ENCODE peak calls at places on chromosome 1, in eight cellular contexts. One of them, this sample, is unnamed.

GRCh38 chr1:201628490-201628889 is 89.6 kb downstream of the NAV1 start:
- DNase-seq in endodermal cell: no peak
- DNase-seq in left lung: no peak
- DNase-seq in K562: no peak
- DNase-seq in GM20000: no peak
- DNase-seq in H9: no peak
- DNase-seq in cardiac muscle cell: no peak
- DNase-seq in activated CD8-positive, alpha-beta T cell treated with anti-CD3 and anti-CD28 coated beads for 36 hours: no peak
- DNase-seq in this sample: no peak

GRCh38 chr1:151547119-151547899 is 7.2 kb downstream of the TUFT1 start:
- DNase-seq in endodermal cell: peak; percentile 93
- DNase-seq in GM20000: no peak
- DNase-seq in H9: peak; percentile 85
- DNase-seq in activated CD8-positive, alpha-beta T cell treated with anti-CD3 and anti-CD28 coated beads for 36 hours: no peak
- DNase-seq in left lung: no peak
- DNase-seq in K562: no peak
- DNase-seq in cardiac muscle cell: peak; percentile 95
- DNase-seq in this sample: no peak

GRCh38 chr1:187568067-187568466 is 739.3 kb downstream of the PLA2G4A start:
- DNase-seq in activated CD8-positive, alpha-beta T cell treated with anti-CD3 and anti-CD28 coated beads for 36 hours: no peak
- DNase-seq in H9: no peak
- DNase-seq in left lung: no peak
- DNase-seq in endodermal cell: no peak
- DNase-seq in K562: no peak
- DNase-seq in GM20000: no peak
- DNase-seq in cardiac muscle cell: no peak
- DNase-seq in this sample: no peak

GRCh38 chr1:61149010-61149860 is 66.9 kb downstream of the NFIA start:
- DNase-seq in endodermal cell: no peak
- DNase-seq in cardiac muscle cell: no peak
- DNase-seq in left lung: no peak
- DNase-seq in activated CD8-positive, alpha-beta T cell treated with anti-CD3 and anti-CD28 coated beads for 36 hours: no peak
- DNase-seq in GM20000: no peak
- DNase-seq in H9: no peak
- DNase-seq in K562: no peak
- DNase-seq in this sample: no peak

GRCh38 chr1:74504125-74505065 is 8.0 kb downstream of the LRRC53 start:
- DNase-seq in endodermal cell: peak; percentile 92
- DNase-seq in activated CD8-positive, alpha-beta T cell treated with anti-CD3 and anti-CD28 coated beads for 36 hours: peak; percentile 58
- DNase-seq in cardiac muscle cell: peak; percentile 57
- DNase-seq in left lung: no peak
- DNase-seq in GM20000: peak; percentile 37
- DNase-seq in H9: peak; percentile 74
- DNase-seq in K562: peak; percentile 52
- DNase-seq in this sample: peak; percentile 49

GRCh38 chr1:207007352-207008033 is 25.1 kb downstream of the C1orf116 start:
- DNase-seq in endodermal cell: no peak
- DNase-seq in activated CD8-positive, alpha-beta T cell treated with anti-CD3 and anti-CD28 coated beads for 36 hours: no peak
- DNase-seq in H9: no peak
- DNase-seq in GM20000: no peak
- DNase-seq in left lung: no peak
- DNase-seq in K562: no peak
- DNase-seq in cardiac muscle cell: peak; percentile 98
- DNase-seq in this sample: no peak

GRCh38 chr1:182917386-182917785 is 35.6 kb downstream of the SHCBP1L start:
- DNase-seq in K562: no peak
- DNase-seq in GM20000: no peak
- DNase-seq in endodermal cell: no peak
- DNase-seq in activated CD8-positive, alpha-beta T cell treated with anti-CD3 and anti-CD28 coated beads for 36 hours: no peak
- DNase-seq in left lung: no peak
- DNase-seq in cardiac muscle cell: no peak
- DNase-seq in H9: no peak
- DNase-seq in this sample: no peak

GRCh38 chr1:230458509-230458908 is 32.4 kb upstream of the PGBD5 start:
- DNase-seq in endodermal cell: no peak
- DNase-seq in K562: no peak
- DNase-seq in H9: no peak
- DNase-seq in left lung: no peak
- DNase-seq in cardiac muscle cell: peak; percentile 60
- DNase-seq in GM20000: no peak
- DNase-seq in activated CD8-positive, alpha-beta T cell treated with anti-CD3 and anti-CD28 coated beads for 36 hours: no peak
- DNase-seq in this sample: no peak

GRCh38 chr1:30879940-30880339 is 28.6 kb downstream of the SDC3 start:
- DNase-seq in activated CD8-positive, alpha-beta T cell treated with anti-CD3 and anti-CD28 coated beads for 36 hours: no peak
- DNase-seq in endodermal cell: peak; percentile 78
- DNase-seq in GM20000: no peak
- DNase-seq in left lung: peak; percentile 16
- DNase-seq in K562: no peak
- DNase-seq in H9: peak; percentile 59
- DNase-seq in cardiac muscle cell: no peak
- DNase-seq in this sample: no peak

GRCh38 chr1:4778056-4778455 is 123.6 kb downstream of the AJAP1 start:
- DNase-seq in endodermal cell: peak; percentile 74
- DNase-seq in left lung: no peak
- DNase-seq in activated CD8-positive, alpha-beta T cell treated with anti-CD3 and anti-CD28 coated beads for 36 hours: no peak
- DNase-seq in cardiac muscle cell: peak; percentile 8
- DNase-seq in GM20000: no peak
- DNase-seq in H9: no peak
- DNase-seq in K562: peak; percentile 64
- DNase-seq in this sample: no peak
- TF ChIP-seq CTCF in endodermal cell: peak; percentile 75
- TF ChIP-seq CTCF in left lung: no peak
- TF ChIP-seq CTCF in activated CD8-positive, alpha-beta T cell treated with anti-CD3 and anti-CD28 coated beads for 36 hours: no peak
- TF ChIP-seq CTCF in cardiac muscle cell: peak; percentile 3
- TF ChIP-seq CTCF in GM20000: no peak
- TF ChIP-seq CTCF in H9: peak; percentile 65
- TF ChIP-seq CTCF in K562: peak; percentile 51
- TF ChIP-seq CTCF in this sample: peak; percentile 16

DNA sequence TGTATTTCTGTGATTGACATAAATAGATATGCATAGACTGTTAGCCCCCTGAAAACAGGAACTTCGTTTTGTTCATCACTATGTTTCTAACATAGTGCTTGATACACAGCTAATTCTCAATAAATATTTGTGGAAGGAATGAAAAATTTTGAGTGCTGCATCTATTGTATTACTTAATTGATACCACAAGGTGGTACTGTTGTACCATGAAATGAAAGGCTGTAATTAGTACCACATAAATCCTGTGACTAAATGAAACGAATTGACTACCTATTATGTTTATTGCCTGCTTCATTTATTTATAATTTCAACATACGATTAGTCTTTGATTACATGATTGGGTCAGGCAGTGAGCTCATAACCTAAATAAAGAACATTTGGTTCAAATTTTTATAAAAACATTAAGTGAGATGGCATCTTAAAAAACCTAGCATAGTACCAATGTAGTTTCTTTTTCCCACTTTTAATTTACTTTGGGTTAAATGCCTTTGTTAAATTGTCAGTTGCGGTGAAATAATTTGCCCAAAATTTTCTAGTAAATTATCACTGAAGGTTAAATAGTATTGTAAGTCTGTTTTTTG is 15.0 kb upstream of the TGFB2 start:
- DNase-seq in H9: no peak
- DNase-seq in endodermal cell: no peak
- DNase-seq in activated CD8-positive, alpha-beta T cell treated with anti-CD3 and anti-CD28 coated beads for 36 hours: no peak
- DNase-seq in K562: peak; percentile 40
- DNase-seq in GM20000: peak; percentile 54
- DNase-seq in left lung: no peak
- DNase-seq in cardiac muscle cell: peak; percentile 67
- DNase-seq in this sample: peak; percentile 48
- TF ChIP-seq CTCF in H9: peak; percentile 76
- TF ChIP-seq CTCF in endodermal cell: peak; percentile 89
- TF ChIP-seq CTCF in activated CD8-positive, alpha-beta T cell treated with anti-CD3 and anti-CD28 coated beads for 36 hours: peak; percentile 73
- TF ChIP-seq CTCF in K562: peak; percentile 46
- TF ChIP-seq CTCF in GM20000: peak; percentile 23
- TF ChIP-seq CTCF in left lung: peak; percentile 62
- TF ChIP-seq CTCF in cardiac muscle cell: peak; percentile 51
- TF ChIP-seq CTCF in this sample: peak; percentile 55

GRCh38 chr1:1510912-1511532 is 940 bp upstream of the ATAD3A start:
- DNase-seq in endodermal cell: peak; percentile 80
- DNase-seq in left lung: no peak
- DNase-seq in H9: peak; percentile 77
- DNase-seq in cardiac muscle cell: peak; percentile 5
- DNase-seq in K562: peak; percentile 63
- DNase-seq in activated CD8-positive, alpha-beta T cell treated with anti-CD3 and anti-CD28 coated beads for 36 hours: peak; percentile 42
- DNase-seq in GM20000: peak; percentile 21
- DNase-seq in this sample: no peak
- TF ChIP-seq CTCF in endodermal cell: peak; percentile 29
- TF ChIP-seq CTCF in left lung: no peak
- TF ChIP-seq CTCF in H9: no peak
- TF ChIP-seq CTCF in cardiac muscle cell: no peak
- TF ChIP-seq CTCF in K562: no peak
- TF ChIP-seq CTCF in activated CD8-positive, alpha-beta T cell treated with anti-CD3 and anti-CD28 coated beads for 36 hours: no peak
- TF ChIP-seq CTCF in GM20000: no peak
- TF ChIP-seq CTCF in this sample: no peak

DNA sequence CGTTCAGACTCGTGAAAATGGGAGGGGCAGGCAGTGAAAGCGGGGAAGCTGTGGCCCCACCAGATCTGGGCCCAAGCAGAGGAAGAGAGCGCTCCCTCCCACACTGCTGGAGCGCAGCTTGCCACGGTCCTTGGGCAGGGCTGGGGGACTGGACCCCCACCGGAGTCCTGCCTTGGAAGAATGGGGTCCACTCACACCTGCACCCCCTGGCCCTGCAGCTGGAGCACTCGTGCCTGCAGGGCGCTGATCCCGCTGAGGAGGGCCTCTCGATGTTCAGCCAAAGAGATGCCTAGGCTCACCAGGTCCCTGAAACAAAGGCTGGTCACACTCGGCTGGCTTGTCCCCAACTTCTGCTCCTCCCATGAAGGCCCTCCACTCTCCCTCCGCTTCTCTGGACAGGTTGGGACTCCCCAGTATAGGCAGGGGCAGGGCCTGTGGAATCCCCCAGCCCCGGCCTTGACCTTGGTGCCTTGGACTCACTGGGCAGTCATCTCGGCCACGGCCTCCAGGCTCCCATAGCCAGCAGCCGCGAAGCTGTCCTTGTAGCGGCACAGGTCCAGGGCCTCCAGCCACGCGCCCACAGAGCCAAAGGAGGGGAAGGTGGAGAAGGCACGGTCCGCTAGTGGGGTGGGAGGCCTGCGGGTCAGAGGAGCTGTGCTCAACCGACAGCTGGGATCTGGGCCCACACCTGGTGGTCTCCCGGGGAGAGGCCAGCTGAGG is 26.0 kb downstream of the CDCA8 start:
- DNase-seq in K562: no peak
- DNase-seq in cardiac muscle cell: no peak
- DNase-seq in GM20000: no peak
- DNase-seq in endodermal cell: no peak
- DNase-seq in H9: no peak
- DNase-seq in activated CD8-positive, alpha-beta T cell treated with anti-CD3 and anti-CD28 coated beads for 36 hours: no peak
- DNase-seq in left lung: no peak
- DNase-seq in this sample: no peak
- TF ChIP-seq CTCF in K562: no peak
- TF ChIP-seq CTCF in cardiac muscle cell: no peak
- TF ChIP-seq CTCF in GM20000: no peak
- TF ChIP-seq CTCF in endodermal cell: no peak
- TF ChIP-seq CTCF in H9: no peak
- TF ChIP-seq CTCF in activated CD8-positive, alpha-beta T cell treated with anti-CD3 and anti-CD28 coated beads for 36 hours: no peak
- TF ChIP-seq CTCF in left lung: no peak
- TF ChIP-seq CTCF in this sample: no peak

GRCh38 chr1:176119549-176119948 is 87.5 kb downstream of the COP1 start:
- DNase-seq in GM20000: peak; percentile 9
- DNase-seq in H9: no peak
- DNase-seq in left lung: no peak
- DNase-seq in activated CD8-positive, alpha-beta T cell treated with anti-CD3 and anti-CD28 coated beads for 36 hours: no peak
- DNase-seq in cardiac muscle cell: peak; percentile 18
- DNase-seq in K562: peak; percentile 20
- DNase-seq in endodermal cell: no peak
- DNase-seq in this sample: peak; percentile 11
- TF ChIP-seq CTCF in GM20000: peak; percentile 13
- TF ChIP-seq CTCF in H9: peak; percentile 58
- TF ChIP-seq CTCF in left lung: no peak
- TF ChIP-seq CTCF in activated CD8-positive, alpha-beta T cell treated with anti-CD3 and anti-CD28 coated beads for 36 hours: peak; percentile 18
- TF ChIP-seq CTCF in cardiac muscle cell: peak; percentile 29
- TF ChIP-seq CTCF in K562: no peak
- TF ChIP-seq CTCF in endodermal cell: peak; percentile 63
- TF ChIP-seq CTCF in this sample: peak; percentile 16

DNA sequence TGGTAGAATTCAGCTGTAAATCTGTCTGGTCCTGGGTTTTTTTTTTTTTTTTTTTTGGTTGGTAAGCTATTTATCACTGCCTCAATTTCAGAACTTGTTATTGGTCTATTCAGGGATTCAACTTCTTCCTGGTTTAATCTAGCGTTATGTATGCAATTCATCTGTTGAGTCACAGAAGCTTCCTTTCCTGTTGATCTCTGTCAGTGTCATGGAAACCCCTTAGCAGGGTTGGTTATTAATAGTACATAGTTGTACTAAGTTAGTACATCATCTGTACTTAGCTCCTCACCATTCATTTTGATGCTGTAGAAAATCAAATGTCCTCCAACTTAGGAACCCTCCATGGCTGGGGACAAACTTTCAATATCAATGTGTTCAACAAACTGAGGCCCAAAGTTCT is 51.0 kb upstream of the BARHL2 start:
- DNase-seq in H9: no peak
- DNase-seq in cardiac muscle cell: no peak
- DNase-seq in endodermal cell: no peak
- DNase-seq in K562: no peak
- DNase-seq in left lung: no peak
- DNase-seq in activated CD8-positive, alpha-beta T cell treated with anti-CD3 and anti-CD28 coated beads for 36 hours: no peak
- DNase-seq in GM20000: no peak
- DNase-seq in this sample: no peak
- TF ChIP-seq CTCF in H9: no peak
- TF ChIP-seq CTCF in cardiac muscle cell: no peak
- TF ChIP-seq CTCF in endodermal cell: no peak
- TF ChIP-seq CTCF in K562: no peak
- TF ChIP-seq CTCF in left lung: no peak
- TF ChIP-seq CTCF in activated CD8-positive, alpha-beta T cell treated with anti-CD3 and anti-CD28 coated beads for 36 hours: no peak
- TF ChIP-seq CTCF in GM20000: no peak
- TF ChIP-seq CTCF in this sample: no peak

This sample was measured in GM10248.